ENCODE peak calls at places on chromosomes 5 and 9, in four cellular contexts. D is astrocyte; C is trophoblast cell; Z is CD4-positive, alpha-beta T cell. K is an unnamed sample.

GRCh38 chr9:34898846-34899245 is 59.2 kb upstream of the PHF24 start:
- DNase-seq in D (no peak), Z (no peak), C (no peak), K (peak; percentile 46)

GRCh38 chr9:123225374-123225813 is 43.0 kb downstream of the STRBP start:
- DNase-seq in D (peak; percentile 63), C (peak; percentile 25), Z (no peak), K (no peak)

GRCh38 chr9:126051446-126052130 is 275.0 kb upstream of the MVB12B start:
- DNase-seq in C (no peak), D (no peak), Z (no peak), K (no peak)

GRCh38 chr5:43638107-43638506 is 35.1 kb downstream of the NNT start:
- DNase-seq in Z (no peak), D (no peak), C (no peak), K (no peak)

GRCh38 chr9:30774326-30774725 is 1610.1 kb upstream of the ACO1 start:
- DNase-seq in C (no peak), Z (no peak), D (no peak), K (no peak)

GRCh38 chr5:1975406-1975715 is 92.6 kb upstream of the IRX4 start:
- DNase-seq in C (no peak), Z (no peak), D (no peak), K (no peak)

GRCh38 chr9:120482424-120483186 is 97.4 kb downstream of the CDK5RAP2 start:
- DNase-seq in D (peak; percentile 86), C (no peak), Z (no peak), K (no peak)

GRCh38 chr5:172417983-172418630 is 36.2 kb downstream of the SH3PXD2B start:
- DNase-seq in D (peak; percentile 97), Z (no peak), C (no peak), K (peak; percentile 54)

GRCh38 chr9:114525505-114525904 is 20.2 kb upstream of the WHRN start:
- DNase-seq in C (no peak), D (peak; percentile 80), Z (no peak), K (no peak)

GRCh38 chr5:84642795-84643194 is 258.1 kb upstream of the EDIL3 start:
- DNase-seq in D (peak; percentile 59), Z (no peak), C (no peak), K (no peak)

GRCh38 chr9:93278164-93278563 is 94.2 kb downstream of the WNK2 start:
- DNase-seq in C (no peak), D (no peak), Z (no peak), K (no peak)

GRCh38 chr5:135491038-135491551 is 38.9 kb upstream of the TIFAB start:
- DNase-seq in D (no peak), C (no peak), Z (no peak), K (no peak)

GRCh38 chr9:28394774-28395173 is 821.5 kb upstream of the C9orf72 start:
- DNase-seq in C (no peak), D (no peak), Z (no peak), K (no peak)

GRCh38 chr9:100216178-100216787 is 117.2 kb downstream of the INVS start:
- DNase-seq in D (peak; percentile 10), C (peak; percentile 23), Z (peak; percentile 47), K (no peak)

GRCh38 chr5:78886650-78887230 is 98.4 kb downstream of the ARSB start:
- DNase-seq in C (no peak), D (no peak), Z (no peak), K (no peak)

GRCh38 chr9:19087601-19088000 is 15.1 kb downstream of the HAUS6 start:
- DNase-seq in Z (no peak), D (peak; percentile 42), C (no peak), K (no peak)

GRCh38 chr5:105640328-105640727 is 2030.4 kb downstream of the EFNA5 start:
- DNase-seq in C (no peak), D (no peak), Z (no peak), K (no peak)

GRCh38 chr9:33473216-33473615 is 508 bp downstream of the NOL6 start:
- DNase-seq in Z (no peak), C (no peak), D (no peak), K (no peak)

GRCh38 chr5:124743534-124744169 is 2.8 kb downstream of the ZNF608 start:
- DNase-seq in Z (no peak), D (no peak), C (no peak), K (peak; percentile 51)

DNA sequence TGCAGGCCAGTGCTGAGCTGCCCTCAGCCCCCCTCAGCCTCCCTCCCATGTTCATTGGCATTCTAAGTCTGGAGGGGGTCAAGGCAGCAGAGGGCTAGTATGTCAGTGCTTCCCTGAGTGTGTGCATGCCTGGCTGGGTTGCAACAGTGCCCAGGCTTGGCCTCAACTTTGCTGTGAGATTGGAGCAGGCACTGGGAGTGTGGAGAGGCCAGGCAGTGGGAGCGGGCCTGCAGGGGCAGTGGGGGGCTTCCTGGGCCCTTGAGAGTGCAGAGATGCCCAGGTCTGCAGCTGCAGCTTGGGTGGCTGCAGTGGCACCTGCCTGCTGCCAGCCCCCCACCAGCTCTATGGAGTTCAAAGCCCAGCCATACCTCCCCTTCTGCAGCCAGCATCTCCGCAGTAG is 239.3 kb downstream of the ARRDC3 start:
- DNase-seq in Z (no peak), D (no peak), C (no peak), K (no peak)
- H3K27ac ChIP-seq in Z (no peak overlapping the region), D (no peak overlapping the region), C (no peak overlapping the region), K (no peak overlapping the region)

GRCh38 chr5:112165399-112165798 is 253.7 kb downstream of the EPB41L4A start:
- DNase-seq in D (no peak), Z (no peak), C (no peak), K (no peak)
- H3K27ac ChIP-seq in D (no peak overlapping the region), Z (no peak overlapping the region), C (no peak overlapping the region), K (no peak overlapping the region)

GRCh38 chr9:116057371-116057770 is 96.2 kb upstream of the PAPPA start:
- DNase-seq in C (no peak), Z (no peak), D (no peak), K (no peak)
- H3K27ac ChIP-seq in C (no peak overlapping the region), Z (no peak overlapping the region), D (no peak overlapping the region), K (no peak overlapping the region)

GRCh38 chr5:66413931-66414330 is 182.3 kb upstream of the MAST4 start:
- DNase-seq in D (no peak), Z (no peak), C (no peak), K (no peak)
- H3K27ac ChIP-seq in D (no peak overlapping the region), Z (no peak overlapping the region), C (no peak overlapping the region), K (no peak overlapping the region)

GRCh38 chr5:58887721-58888409 is 305.0 kb downstream of the RAB3C start:
- DNase-seq in C (no peak), D (no peak), Z (no peak), K (no peak)
- H3K27ac ChIP-seq in C (no peak overlapping the region), D (no peak overlapping the region), Z (no peak overlapping the region), K (no peak overlapping the region)

K was measured in caudate nucleus.